ENCODE peak calls at places on chromosome 12, in ten cellular contexts. One of them, this sample, is unnamed.

GRCh38 chr12:104505095-104505819 is 48.5 kb downstream of the CHST11 start:
- DNase-seq in activated CD4-positive, alpha-beta T cell treated with anti-CD3 and anti-CD28 coated beads for 36 hours: no peak
- DNase-seq in GM10248: peak
- DNase-seq in A172: no peak
- DNase-seq in lower lobe of right lung: no peak
- DNase-seq in gastrocnemius medialis: no peak
- DNase-seq in CD4-positive, alpha-beta T cell: no peak
- DNase-seq in ELF-1: no peak
- DNase-seq in amniotic stem cell: no peak
- DNase-seq in foreskin fibroblast: no peak
- DNase-seq in this sample: no peak

GRCh38 chr12:3490848-3491382 is at the start of gene PRMT8:
- DNase-seq in activated CD4-positive, alpha-beta T cell treated with anti-CD3 and anti-CD28 coated beads for 36 hours: peak
- DNase-seq in GM10248: no peak
- DNase-seq in A172: no peak
- DNase-seq in lower lobe of right lung: no peak
- DNase-seq in gastrocnemius medialis: no peak
- DNase-seq in CD4-positive, alpha-beta T cell: no peak
- DNase-seq in ELF-1: peak
- DNase-seq in amniotic stem cell: no peak
- DNase-seq in foreskin fibroblast: peak
- DNase-seq in this sample: no peak

GRCh38 chr12:127025545-127025944 is 1241.4 kb upstream of the TMEM132C start:
- DNase-seq in activated CD4-positive, alpha-beta T cell treated with anti-CD3 and anti-CD28 coated beads for 36 hours: no peak
- DNase-seq in GM10248: no peak
- DNase-seq in A172: no peak
- DNase-seq in lower lobe of right lung: no peak
- DNase-seq in gastrocnemius medialis: no peak
- DNase-seq in CD4-positive, alpha-beta T cell: no peak
- DNase-seq in ELF-1: no peak
- DNase-seq in amniotic stem cell: no peak
- DNase-seq in foreskin fibroblast: peak
- DNase-seq in this sample: no peak

GRCh38 chr12:89051065-89051677 is 301.1 kb downstream of the DUSP6 start:
- DNase-seq in activated CD4-positive, alpha-beta T cell treated with anti-CD3 and anti-CD28 coated beads for 36 hours: peak
- DNase-seq in GM10248: peak
- DNase-seq in A172: peak
- DNase-seq in lower lobe of right lung: no peak
- DNase-seq in gastrocnemius medialis: no peak
- DNase-seq in CD4-positive, alpha-beta T cell: no peak
- DNase-seq in ELF-1: no peak
- DNase-seq in amniotic stem cell: peak
- DNase-seq in foreskin fibroblast: peak
- DNase-seq in this sample: no peak

GRCh38 chr12:20044836-20045235 is 323.5 kb upstream of the PDE3A start:
- DNase-seq in activated CD4-positive, alpha-beta T cell treated with anti-CD3 and anti-CD28 coated beads for 36 hours: no peak
- DNase-seq in GM10248: no peak
- DNase-seq in A172: no peak
- DNase-seq in lower lobe of right lung: no peak
- DNase-seq in gastrocnemius medialis: no peak
- DNase-seq in CD4-positive, alpha-beta T cell: no peak
- DNase-seq in ELF-1: no peak
- DNase-seq in amniotic stem cell: no peak
- DNase-seq in foreskin fibroblast: peak
- DNase-seq in this sample: no peak

GRCh38 chr12:14138495-14138894 is 157.1 kb upstream of the GRIN2B start:
- DNase-seq in activated CD4-positive, alpha-beta T cell treated with anti-CD3 and anti-CD28 coated beads for 36 hours: peak
- DNase-seq in GM10248: no peak
- DNase-seq in A172: no peak
- DNase-seq in lower lobe of right lung: no peak
- DNase-seq in gastrocnemius medialis: no peak
- DNase-seq in CD4-positive, alpha-beta T cell: no peak
- DNase-seq in ELF-1: peak
- DNase-seq in amniotic stem cell: no peak
- DNase-seq in foreskin fibroblast: no peak
- DNase-seq in this sample: no peak

GRCh38 chr12:124567035-124567672 is at the start of gene NCOR2:
- DNase-seq in activated CD4-positive, alpha-beta T cell treated with anti-CD3 and anti-CD28 coated beads for 36 hours: peak
- DNase-seq in GM10248: peak
- DNase-seq in A172: no peak
- DNase-seq in lower lobe of right lung: no peak
- DNase-seq in gastrocnemius medialis: no peak
- DNase-seq in CD4-positive, alpha-beta T cell: peak
- DNase-seq in ELF-1: no peak
- DNase-seq in amniotic stem cell: no peak
- DNase-seq in foreskin fibroblast: peak
- DNase-seq in this sample: no peak

GRCh38 chr12:3757261-3757660 is 4.4 kb upstream of the CRACR2A start:
- DNase-seq in activated CD4-positive, alpha-beta T cell treated with anti-CD3 and anti-CD28 coated beads for 36 hours: no peak
- DNase-seq in GM10248: no peak
- DNase-seq in A172: no peak
- DNase-seq in lower lobe of right lung: no peak
- DNase-seq in gastrocnemius medialis: no peak
- DNase-seq in CD4-positive, alpha-beta T cell: no peak
- DNase-seq in ELF-1: no peak
- DNase-seq in amniotic stem cell: no peak
- DNase-seq in foreskin fibroblast: no peak
- DNase-seq in this sample: no peak

GRCh38 chr12:81758421-81759214 is 532 bp downstream of the PPFIA2 start:
- DNase-seq in activated CD4-positive, alpha-beta T cell treated with anti-CD3 and anti-CD28 coated beads for 36 hours: peak
- DNase-seq in GM10248: peak
- DNase-seq in A172: no peak
- DNase-seq in lower lobe of right lung: no peak
- DNase-seq in gastrocnemius medialis: no peak
- DNase-seq in CD4-positive, alpha-beta T cell: no peak
- DNase-seq in ELF-1: peak
- DNase-seq in amniotic stem cell: no peak
- DNase-seq in foreskin fibroblast: peak
- DNase-seq in this sample: no peak

GRCh38 chr12:121628037-121628436 is 1.7 kb downstream of the ORAI1 start:
- DNase-seq in activated CD4-positive, alpha-beta T cell treated with anti-CD3 and anti-CD28 coated beads for 36 hours: peak
- DNase-seq in GM10248: no peak
- DNase-seq in A172: no peak
- DNase-seq in lower lobe of right lung: no peak
- DNase-seq in gastrocnemius medialis: no peak
- DNase-seq in CD4-positive, alpha-beta T cell: no peak
- DNase-seq in ELF-1: no peak
- DNase-seq in amniotic stem cell: no peak
- DNase-seq in foreskin fibroblast: peak
- DNase-seq in this sample: no peak

GRCh38 chr12:21892341-21892740 is 48.9 kb downstream of the ABCC9 start:
- DNase-seq in activated CD4-positive, alpha-beta T cell treated with anti-CD3 and anti-CD28 coated beads for 36 hours: no peak
- DNase-seq in GM10248: no peak
- DNase-seq in A172: no peak
- DNase-seq in lower lobe of right lung: no peak
- DNase-seq in gastrocnemius medialis: no peak
- DNase-seq in CD4-positive, alpha-beta T cell: no peak
- DNase-seq in ELF-1: no peak
- DNase-seq in amniotic stem cell: no peak
- DNase-seq in foreskin fibroblast: no peak
- DNase-seq in this sample: no peak

GRCh38 chr12:83197483-83197914 is 510.8 kb downstream of the TMTC2 start:
- DNase-seq in activated CD4-positive, alpha-beta T cell treated with anti-CD3 and anti-CD28 coated beads for 36 hours: no peak
- DNase-seq in GM10248: no peak
- DNase-seq in A172: no peak
- DNase-seq in lower lobe of right lung: no peak
- DNase-seq in gastrocnemius medialis: no peak
- DNase-seq in CD4-positive, alpha-beta T cell: no peak
- DNase-seq in ELF-1: peak
- DNase-seq in amniotic stem cell: no peak
- DNase-seq in foreskin fibroblast: no peak
- DNase-seq in this sample: no peak

GRCh38 chr12:79678306-79678705 is 12.5 kb downstream of the PAWR start:
- DNase-seq in activated CD4-positive, alpha-beta T cell treated with anti-CD3 and anti-CD28 coated beads for 36 hours: no peak
- DNase-seq in GM10248: no peak
- DNase-seq in A172: no peak
- DNase-seq in lower lobe of right lung: no peak
- DNase-seq in gastrocnemius medialis: no peak
- DNase-seq in CD4-positive, alpha-beta T cell: no peak
- DNase-seq in ELF-1: no peak
- DNase-seq in amniotic stem cell: no peak
- DNase-seq in foreskin fibroblast: no peak
- DNase-seq in this sample: no peak

GRCh38 chr12:68773582-68773981 is 27.6 kb downstream of the SLC35E3 start:
- DNase-seq in activated CD4-positive, alpha-beta T cell treated with anti-CD3 and anti-CD28 coated beads for 36 hours: no peak
- DNase-seq in GM10248: no peak
- DNase-seq in A172: no peak
- DNase-seq in lower lobe of right lung: no peak
- DNase-seq in gastrocnemius medialis: no peak
- DNase-seq in CD4-positive, alpha-beta T cell: no peak
- DNase-seq in ELF-1: no peak
- DNase-seq in amniotic stem cell: no peak
- DNase-seq in foreskin fibroblast: no peak
- DNase-seq in this sample: no peak

GRCh38 chr12:94798107-94798506 is 147.8 kb upstream of the TMCC3 start:
- DNase-seq in activated CD4-positive, alpha-beta T cell treated with anti-CD3 and anti-CD28 coated beads for 36 hours: no peak
- DNase-seq in GM10248: no peak
- DNase-seq in A172: no peak
- DNase-seq in lower lobe of right lung: no peak
- DNase-seq in gastrocnemius medialis: no peak
- DNase-seq in CD4-positive, alpha-beta T cell: no peak
- DNase-seq in ELF-1: no peak
- DNase-seq in amniotic stem cell: no peak
- DNase-seq in foreskin fibroblast: no peak
- DNase-seq in this sample: no peak

GRCh38 chr12:18261906-18262305 is 588 bp downstream of the PIK3C2G start:
- DNase-seq in activated CD4-positive, alpha-beta T cell treated with anti-CD3 and anti-CD28 coated beads for 36 hours: no peak
- DNase-seq in GM10248: no peak
- DNase-seq in A172: no peak
- DNase-seq in lower lobe of right lung: no peak
- DNase-seq in gastrocnemius medialis: no peak
- DNase-seq in CD4-positive, alpha-beta T cell: no peak
- DNase-seq in ELF-1: no peak
- DNase-seq in amniotic stem cell: no peak
- DNase-seq in foreskin fibroblast: no peak
- DNase-seq in this sample: no peak

GRCh38 chr12:75341873-75342272 is 7.4 kb downstream of the GLIPR1L1 start:
- DNase-seq in activated CD4-positive, alpha-beta T cell treated with anti-CD3 and anti-CD28 coated beads for 36 hours: no peak
- DNase-seq in GM10248: no peak
- DNase-seq in A172: peak
- DNase-seq in lower lobe of right lung: no peak
- DNase-seq in gastrocnemius medialis: no peak
- DNase-seq in CD4-positive, alpha-beta T cell: no peak
- DNase-seq in ELF-1: no peak
- DNase-seq in amniotic stem cell: no peak
- DNase-seq in foreskin fibroblast: no peak
- DNase-seq in this sample: no peak

This sample was measured in omental fat pad.